ENCODE peak calls at places on chromosomes 6 and 20, in five cellular contexts. One of them, this sample, is unnamed.

GRCh38 chr20:7703436-7703835 is 236.8 kb downstream of the HAO1 start:
- DNase-seq in GM10248: no peak
- DNase-seq in AG10803: no peak
- DNase-seq in A549: no peak
- DNase-seq in HFF-Myc: no peak
- DNase-seq in this sample: no peak

GRCh38 chr6:64890609-64891008 is 816.4 kb downstream of the EYS start:
- DNase-seq in GM10248: no peak
- DNase-seq in AG10803: no peak
- DNase-seq in A549: no peak
- DNase-seq in HFF-Myc: no peak
- DNase-seq in this sample: no peak

GRCh38 chr20:9200620-9201019 is 131.7 kb downstream of the PLCB4 start:
- DNase-seq in GM10248: no peak
- DNase-seq in AG10803: peak
- DNase-seq in A549: peak
- DNase-seq in HFF-Myc: no peak
- DNase-seq in this sample: no peak

GRCh38 chr6:33812669-33813068 is 8.9 kb upstream of the MLN start:
- DNase-seq in GM10248: peak
- DNase-seq in AG10803: peak
- DNase-seq in A549: peak
- DNase-seq in HFF-Myc: no peak
- DNase-seq in this sample: peak

GRCh38 chr20:20073851-20074252 is 21.5 kb downstream of the CFAP61 start:
- DNase-seq in GM10248: no peak
- DNase-seq in AG10803: no peak
- DNase-seq in A549: no peak
- DNase-seq in HFF-Myc: no peak
- DNase-seq in this sample: no peak

GRCh38 chr20:10715035-10715434 is 41.2 kb upstream of the JAG1 start:
- DNase-seq in GM10248: no peak
- DNase-seq in AG10803: no peak
- DNase-seq in A549: peak
- DNase-seq in HFF-Myc: no peak
- DNase-seq in this sample: no peak

GRCh38 chr6:130223508-130223907 is 757 bp upstream of the SAMD3 start:
- DNase-seq in GM10248: peak
- DNase-seq in AG10803: no peak
- DNase-seq in A549: no peak
- DNase-seq in HFF-Myc: no peak
- DNase-seq in this sample: peak

GRCh38 chr20:50792708-50793574 is 1.9 kb upstream of the BCAS4 start:
- DNase-seq in GM10248: no peak
- DNase-seq in AG10803: no peak
- DNase-seq in A549: no peak
- DNase-seq in HFF-Myc: no peak
- DNase-seq in this sample: no peak

GRCh38 chr20:58054082-58054481 is 174.4 kb downstream of the ANKRD60 start:
- DNase-seq in GM10248: no peak
- DNase-seq in AG10803: no peak
- DNase-seq in A549: no peak
- DNase-seq in HFF-Myc: no peak
- DNase-seq in this sample: no peak

GRCh38 chr6:136657629-136658028 is 107.4 kb upstream of the MAP7 start:
- DNase-seq in GM10248: no peak
- DNase-seq in AG10803: peak
- DNase-seq in A549: no peak
- DNase-seq in HFF-Myc: no peak
- DNase-seq in this sample: no peak

GRCh38 chr6:135850882-135851281 is 619 bp upstream of the PDE7B start:
- DNase-seq in GM10248: no peak
- DNase-seq in AG10803: no peak
- DNase-seq in A549: peak
- DNase-seq in HFF-Myc: no peak
- DNase-seq in this sample: no peak

GRCh38 chr20:38651562-38651961 is 50.0 kb downstream of the ARHGAP40 start:
- DNase-seq in GM10248: no peak
- DNase-seq in AG10803: no peak
- DNase-seq in A549: no peak
- DNase-seq in HFF-Myc: no peak
- DNase-seq in this sample: no peak

GRCh38 chr20:50285376-50286173 is 94.9 kb downstream of the CEBPB start:
- DNase-seq in GM10248: peak
- DNase-seq in AG10803: peak
- DNase-seq in A549: no peak
- DNase-seq in HFF-Myc: peak
- DNase-seq in this sample: no peak

GRCh38 chr20:32582659-32583580 is 2.2 kb downstream of the NOL4L start:
- DNase-seq in GM10248: peak
- DNase-seq in AG10803: no peak
- DNase-seq in A549: no peak
- DNase-seq in HFF-Myc: no peak
- DNase-seq in this sample: peak

GRCh38 chr20:25081730-25082497 is at the start of gene VSX1:
- DNase-seq in GM10248: no peak
- DNase-seq in AG10803: no peak
- DNase-seq in A549: no peak
- DNase-seq in HFF-Myc: no peak
- DNase-seq in this sample: no peak

GRCh38 chr20:33568378-33569289 is 78.7 kb downstream of the CBFA2T2 start:
- DNase-seq in GM10248: peak
- DNase-seq in AG10803: no peak
- DNase-seq in A549: no peak
- DNase-seq in HFF-Myc: no peak
- DNase-seq in this sample: no peak

GRCh38 chr20:23166563-23166962 is 80.4 kb upstream of the CD93 start:
- DNase-seq in GM10248: no peak
- DNase-seq in AG10803: no peak
- DNase-seq in A549: no peak
- DNase-seq in HFF-Myc: no peak
- DNase-seq in this sample: no peak

DNA sequence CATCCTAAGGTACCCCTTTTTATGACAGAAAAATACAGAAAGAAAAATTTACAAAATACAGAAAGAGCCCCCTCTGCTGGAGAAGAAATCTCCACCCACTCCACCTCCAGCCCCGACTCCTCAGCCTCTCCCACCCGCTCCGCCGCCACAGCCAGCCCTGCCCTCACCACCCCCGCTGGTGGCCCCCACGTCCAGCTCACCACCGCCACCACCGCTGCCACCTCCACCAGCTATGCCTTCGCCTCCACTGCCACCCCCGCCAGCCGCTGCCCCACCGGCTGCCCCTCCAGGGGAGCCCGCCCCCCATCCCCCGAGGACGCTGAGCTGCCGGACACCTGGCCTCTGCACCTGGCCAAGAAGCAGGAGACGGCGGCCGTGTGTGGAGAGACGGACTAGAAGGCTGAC is 17.7 kb downstream of the WFDC2 start:
- DNase-seq in GM10248: no peak
- DNase-seq in AG10803: no peak
- DNase-seq in A549: peak
- DNase-seq in HFF-Myc: no peak
- DNase-seq in this sample: peak
- TF ChIP-seq CTCF in GM10248: no peak
- TF ChIP-seq CTCF in AG10803: no peak
- TF ChIP-seq CTCF in A549: peak
- TF ChIP-seq CTCF in HFF-Myc: peak
- TF ChIP-seq CTCF in this sample: no peak

DNA sequence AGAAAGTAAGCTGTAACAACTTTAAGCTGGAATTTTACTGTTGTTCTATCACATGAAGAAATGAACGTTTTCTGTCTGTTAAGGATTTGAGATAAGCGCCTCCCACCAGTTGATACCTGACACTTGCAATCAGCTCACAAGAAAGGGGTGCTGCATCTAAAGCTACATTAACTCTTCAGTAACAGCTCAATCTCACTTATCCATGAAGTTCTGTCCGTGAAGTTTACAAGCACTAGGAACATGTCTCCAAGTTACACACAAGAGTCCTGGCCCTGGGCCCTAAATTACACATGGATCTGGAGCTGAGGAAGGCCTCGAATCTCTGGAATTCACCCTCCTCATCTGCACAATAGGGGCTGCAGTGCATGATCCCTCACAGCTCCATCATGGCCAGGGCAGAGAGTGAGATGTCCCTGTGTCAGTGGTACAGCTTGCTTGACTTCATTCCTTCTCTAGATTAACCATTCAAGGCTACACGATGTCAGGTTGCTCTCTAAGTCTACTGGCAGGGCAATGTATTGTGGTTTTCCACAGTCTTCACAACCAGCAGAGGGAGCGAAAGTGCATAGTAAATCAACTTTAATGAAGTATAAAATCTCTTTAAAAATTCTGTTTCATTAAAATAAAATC is 182.4 kb upstream of the MCHR2 start:
- DNase-seq in GM10248: no peak
- DNase-seq in AG10803: peak
- DNase-seq in A549: no peak
- DNase-seq in HFF-Myc: peak
- DNase-seq in this sample: no peak
- TF ChIP-seq CTCF in GM10248: peak
- TF ChIP-seq CTCF in AG10803: peak
- TF ChIP-seq CTCF in A549: no peak
- TF ChIP-seq CTCF in HFF-Myc: peak
- TF ChIP-seq CTCF in this sample: no peak

DNA sequence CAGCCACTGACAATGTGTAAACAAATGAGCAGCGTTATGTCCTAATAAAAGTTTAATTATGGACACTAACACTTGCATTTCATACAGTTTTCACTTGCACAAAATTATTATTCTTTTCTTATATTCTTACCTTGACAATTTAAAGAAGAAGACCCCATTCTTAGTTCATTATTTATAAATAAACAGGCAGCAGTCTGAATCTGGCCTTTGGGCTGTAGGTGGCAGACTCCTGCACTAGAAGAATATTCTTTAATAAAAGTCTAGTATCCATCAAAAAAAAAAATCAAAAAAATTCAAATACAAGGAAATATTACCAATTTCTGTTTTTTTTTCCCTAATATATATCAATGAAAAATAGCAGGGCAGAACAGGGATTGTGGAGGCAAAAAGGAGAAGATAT is 24.8 kb downstream of the PTCHD4 start:
- DNase-seq in GM10248: no peak
- DNase-seq in AG10803: no peak
- DNase-seq in A549: no peak
- DNase-seq in HFF-Myc: no peak
- DNase-seq in this sample: no peak
- TF ChIP-seq CTCF in GM10248: no peak
- TF ChIP-seq CTCF in AG10803: no peak
- TF ChIP-seq CTCF in A549: peak
- TF ChIP-seq CTCF in HFF-Myc: no peak
- TF ChIP-seq CTCF in this sample: no peak

GRCh38 chr6:42175860-42176259 is 2.7 kb downstream of the GUCA1A start:
- DNase-seq in GM10248: no peak
- DNase-seq in AG10803: no peak
- DNase-seq in A549: no peak
- DNase-seq in HFF-Myc: no peak
- DNase-seq in this sample: peak
- TF ChIP-seq CTCF in GM10248: no peak
- TF ChIP-seq CTCF in AG10803: peak
- TF ChIP-seq CTCF in A549: peak
- TF ChIP-seq CTCF in HFF-Myc: peak
- TF ChIP-seq CTCF in this sample: peak

DNA sequence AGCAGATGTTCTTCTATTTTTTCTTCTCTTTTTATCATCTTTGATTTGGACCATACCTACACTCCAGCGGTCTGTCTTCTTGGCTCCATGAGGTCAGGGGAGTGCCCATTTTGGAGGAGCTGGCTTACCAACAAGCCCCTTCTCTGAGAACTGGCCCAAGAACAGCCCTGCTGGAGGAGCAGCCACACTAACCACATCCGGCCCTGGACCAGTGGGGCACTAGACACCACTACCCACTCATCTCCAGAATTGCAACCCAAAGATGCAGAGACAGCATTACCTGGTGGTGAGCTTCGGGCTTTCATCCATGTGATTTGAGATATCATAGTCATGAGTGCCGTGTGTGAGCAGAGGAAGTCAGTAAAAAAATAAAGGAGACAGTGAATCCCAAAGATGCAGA is 599.4 kb upstream of the CDH4 start:
- DNase-seq in GM10248: no peak
- DNase-seq in AG10803: no peak
- DNase-seq in A549: no peak
- DNase-seq in HFF-Myc: no peak
- DNase-seq in this sample: no peak
- TF ChIP-seq CTCF in GM10248: no peak
- TF ChIP-seq CTCF in AG10803: no peak
- TF ChIP-seq CTCF in A549: no peak
- TF ChIP-seq CTCF in HFF-Myc: no peak
- TF ChIP-seq CTCF in this sample: no peak

This sample was measured in activated CD8-positive, alpha-beta T cell treated with anti-CD3 and anti-CD28 coated beads for 36 hours.